ENCODE peak calls at places on chromosome 2, in five cellular contexts. I, Z, P, L and R are unnamed samples.

GRCh38 chr2:143425896-143426295 is 296.7 kb downstream of the ARHGAP15 start:
- DNase-seq in I (no peak), Z (no peak), L (no peak), P (no peak), R (no peak)

GRCh38 chr2:179201884-179202283 is 62.7 kb downstream of the SESTD1 start:
- DNase-seq in L (no peak), I (no peak), Z (no peak), P (no peak), R (no peak)

GRCh38 chr2:214810670-214811069 is 1.2 kb upstream of the BARD1 start:
- DNase-seq in Z (peak; percentile 7), P (no peak), L (peak; percentile 22), I (no peak), R (no peak)

GRCh38 chr2:110828330-110828729 is 96.0 kb downstream of the ACOXL start:
- DNase-seq in L (no peak), P (no peak), I (no peak), Z (no peak), R (no peak)

GRCh38 chr2:234967874-234968208 is 16.0 kb downstream of the SH3BP4 start:
- DNase-seq in P (no peak), Z (no peak), I (no peak), L (peak; percentile 8), R (no peak)

GRCh38 chr2:215466097-215466909 is 30.4 kb upstream of the FN1 start:
- DNase-seq in L (no peak), Z (no peak), P (no peak), I (no peak), R (no peak)

GRCh38 chr2:16900405-16901025 is 234.9 kb upstream of the CYRIA start:
- DNase-seq in I (no peak), Z (peak; percentile 11), L (no peak), P (no peak), R (no peak)

GRCh38 chr2:55419236-55419513 is 481 bp downstream of the CCDC88A start:
- DNase-seq in I (peak; percentile 23), Z (peak; percentile 28), L (no peak), P (no peak), R (no peak)

GRCh38 chr2:237207641-237208040 is 122.0 kb downstream of the COPS8 start:
- DNase-seq in P (peak; percentile 29), I (no peak), Z (no peak), L (no peak), R (peak; percentile 90)

GRCh38 chr2:173001664-173002604 is 73.7 kb upstream of the MAP3K20 start:
- DNase-seq in I (no peak), Z (no peak), L (no peak), P (no peak), R (no peak)

GRCh38 chr2:177748360-177748759 is 324.2 kb downstream of the PDE11A start:
- DNase-seq in L (no peak), P (no peak), I (no peak), Z (peak; percentile 24), R (no peak)
- H3K4me1 ChIP-seq in L (no peaks in the 10 kb centered on the region), P (no peaks in the 10 kb centered on the region), I (no peaks in the 10 kb centered on the region), Z (no peaks in the 10 kb centered on the region), R (no peaks in the 10 kb centered on the region)

DNA sequence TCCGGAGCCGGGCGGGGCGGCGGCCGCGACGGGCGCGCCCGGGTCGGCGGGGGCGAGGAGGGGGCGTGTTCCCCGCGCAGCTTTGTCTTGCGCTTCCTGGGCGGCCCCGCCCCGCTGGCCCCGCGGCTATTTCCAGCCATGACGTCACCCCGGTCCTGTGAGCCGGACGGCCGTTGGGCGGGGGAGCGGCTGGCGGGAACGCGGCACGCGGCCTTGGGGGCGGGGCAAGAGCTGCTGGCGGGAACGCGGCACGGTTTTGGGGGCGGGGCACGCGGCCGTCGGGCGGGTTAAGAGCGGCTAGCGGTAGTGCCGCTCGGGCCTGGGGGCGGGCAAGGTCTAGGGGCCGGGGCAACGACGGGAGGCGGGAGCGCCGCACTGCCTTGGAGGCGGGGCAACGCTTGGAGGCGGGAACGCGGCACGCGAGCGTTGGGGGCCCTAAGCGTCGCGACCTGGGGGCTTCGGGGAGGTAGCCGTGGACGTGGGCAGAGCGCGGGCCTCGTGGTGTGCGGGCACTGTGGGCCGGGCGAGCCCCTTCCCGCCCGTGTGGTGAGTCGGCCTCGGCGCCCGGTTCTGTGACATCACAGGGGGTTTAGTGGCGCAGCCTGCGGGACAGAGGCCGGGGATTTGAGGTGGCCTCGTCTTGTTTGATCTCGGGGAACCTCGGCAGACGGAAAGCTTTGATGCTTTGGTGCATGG is 704 bp downstream of the KLF11 start:
- DNase-seq in Z (peak; percentile 97), P (peak; percentile 97), I (peak; percentile 79), L (peak; percentile 98), R (peak; percentile 99)
- TF ChIP-seq EP300 in Z (peak; percentile 67), P (no peak), I (no peak), L (peak; percentile 90), R (peak; percentile 54)

GRCh38 chr2:10408649-10409579 is 39.2 kb downstream of the ODC1 start:
- DNase-seq in I (peak; percentile 94), P (peak; percentile 47), Z (peak; percentile 90), L (peak; percentile 77), R (peak; percentile 88)
- H3K4me1 ChIP-seq in I (peaks cover 63% of the 10 kb centered on the region), P (no peaks in the 10 kb centered on the region), Z (peaks cover 38% of the 10 kb centered on the region), L (peaks cover 1% of the 10 kb centered on the region), R (peaks cover 66% of the 10 kb centered on the region)

GRCh38 chr2:27379840-27380625 is 501 bp downstream of the ZNF513 start:
- DNase-seq in Z (peak; percentile 38), P (peak; percentile 47), L (peak; percentile 81), I (no peak), R (peak; percentile 88)
- TF ChIP-seq EP300 in Z (no peak), P (no peak), L (no peak), I (no peak), R (no peak)

GRCh38 chr2:20651731-20652099 is 817 bp upstream of the HS1BP3 start:
- DNase-seq in Z (no peak), L (no peak), P (no peak), I (no peak), R (no peak)
- H3K4me1 ChIP-seq in Z (peaks cover 20% of the 10 kb centered on the region), L (peaks cover 10% of the 10 kb centered on the region), P (no peaks in the 10 kb centered on the region), I (peaks cover 12% of the 10 kb centered on the region), R (peaks cover 46% of the 10 kb centered on the region)

DNA sequence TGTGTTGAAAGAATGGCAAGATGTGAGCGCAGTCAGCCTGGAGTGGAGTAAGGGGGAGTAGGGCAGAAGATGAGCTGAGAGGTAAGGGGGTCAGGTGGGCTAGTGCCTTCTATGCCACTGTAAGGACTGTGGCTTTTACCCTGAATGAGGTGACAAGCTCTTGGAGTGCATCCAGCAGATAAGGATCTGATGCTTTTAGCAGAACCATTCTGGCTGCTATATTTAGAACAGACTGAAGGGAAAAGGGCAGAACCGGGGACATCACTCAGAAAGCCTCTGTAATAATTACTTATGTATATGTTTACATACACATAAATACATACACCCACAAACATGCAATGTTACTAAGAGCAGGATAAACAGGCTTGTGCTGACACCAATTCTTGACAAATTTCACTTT is 124.8 kb downstream of the DTNB start:
- DNase-seq in P (no peak), Z (no peak), L (no peak), I (no peak), R (no peak)
- TF ChIP-seq EP300 in P (no peak), Z (no peak), L (no peak), I (no peak), R (no peak)

DNA sequence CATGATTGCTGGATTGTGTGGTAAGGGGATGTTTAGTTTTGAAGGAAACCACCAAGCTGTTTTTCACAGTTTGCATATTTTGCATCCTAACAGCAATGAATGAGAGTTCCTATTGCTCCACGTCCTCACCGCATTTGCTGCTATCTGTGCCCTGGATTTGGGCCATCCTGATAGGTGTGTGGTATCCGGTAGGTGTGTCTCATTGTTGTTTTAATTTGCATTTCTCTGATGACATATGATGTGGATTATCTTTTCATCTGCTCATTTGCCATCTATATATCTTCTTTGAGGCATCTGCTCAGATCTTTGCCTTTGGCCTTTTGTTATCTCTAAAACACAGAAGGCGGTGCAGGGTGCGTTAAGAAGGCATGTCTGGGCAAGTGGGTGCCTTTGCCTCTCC is 73.3 kb downstream of the LONRF2 start:
- DNase-seq in Z (no peak), I (no peak), P (no peak), L (no peak), R (no peak)
- H3K4me1 ChIP-seq in Z (no peaks in the 10 kb centered on the region), I (no peaks in the 10 kb centered on the region), P (no peaks in the 10 kb centered on the region), L (no peaks in the 10 kb centered on the region), R (no peaks in the 10 kb centered on the region)

GRCh38 chr2:196410008-196410407 is 229.5 kb upstream of the CCDC150 start:
- DNase-seq in P (no peak), L (no peak), Z (no peak), I (no peak), R (no peak)

GRCh38 chr2:196415384-196415783 is 224.1 kb upstream of the CCDC150 start:
- DNase-seq in I (no peak), L (no peak), Z (no peak), P (no peak), R (no peak)

GRCh38 chr2:196409376-196409775 is 230.1 kb upstream of the CCDC150 start:
- DNase-seq in I (no peak), P (no peak), Z (no peak), L (no peak), R (no peak)

GRCh38 chr2:196413821-196414274 is 225.7 kb upstream of the CCDC150 start:
- DNase-seq in L (no peak), P (no peak), I (no peak), Z (no peak), R (no peak)
- TF ChIP-seq EP300 in L (no peak), P (no peak), I (no peak), Z (no peak), R (no peak)

GRCh38 chr2:74756356-74756890 is 77.5 kb upstream of the HK2 start:
- DNase-seq in I (no peak), L (no peak), Z (no peak), P (no peak), R (no peak)
- H3K4me1 ChIP-seq in I (no peaks in the 10 kb centered on the region), L (no peaks in the 10 kb centered on the region), Z (no peaks in the 10 kb centered on the region), P (no peaks in the 10 kb centered on the region), R (no peaks in the 10 kb centered on the region)